ENCODE peak calls at places on chromosome 9, in eight cellular contexts. One of them, this sample, is unnamed.

GRCh38 chr9:76677481-76678055 is 86.7 kb upstream of the PCA3 start:
- DNase-seq in epithelial cell of esophagus: no peak
- DNase-seq in fibroblast of lung: peak; percentile 85
- DNase-seq in stimulated activated CD4-positive, alpha-beta T cell treated with anti-CD3 and anti-CD28 coated beads, Interleukin-4, amount 100 ng/mL, for 24 hours: no peak
- DNase-seq in neural crest cell: no peak
- DNase-seq in mesothelial cell of epicardium: no peak
- DNase-seq in AG09309: no peak
- DNase-seq in activated CD4-positive, alpha-beta T cell treated with anti-CD3 and anti-CD28 coated beads for 24 hours: no peak
- DNase-seq in this sample: no peak

GRCh38 chr9:1939926-1940368 is 75.2 kb upstream of the SMARCA2 start:
- DNase-seq in epithelial cell of esophagus: peak; percentile 55
- DNase-seq in fibroblast of lung: no peak
- DNase-seq in stimulated activated CD4-positive, alpha-beta T cell treated with anti-CD3 and anti-CD28 coated beads, Interleukin-4, amount 100 ng/mL, for 24 hours: peak; percentile 51
- DNase-seq in neural crest cell: no peak
- DNase-seq in mesothelial cell of epicardium: no peak
- DNase-seq in AG09309: no peak
- DNase-seq in activated CD4-positive, alpha-beta T cell treated with anti-CD3 and anti-CD28 coated beads for 24 hours: peak; percentile 14
- DNase-seq in this sample: peak; percentile 12

GRCh38 chr9:93671030-93671358 is 94.6 kb downstream of the PHF2 start:
- DNase-seq in epithelial cell of esophagus: no peak
- DNase-seq in fibroblast of lung: no peak
- DNase-seq in stimulated activated CD4-positive, alpha-beta T cell treated with anti-CD3 and anti-CD28 coated beads, Interleukin-4, amount 100 ng/mL, for 24 hours: no peak
- DNase-seq in neural crest cell: no peak
- DNase-seq in mesothelial cell of epicardium: no peak
- DNase-seq in AG09309: no peak
- DNase-seq in activated CD4-positive, alpha-beta T cell treated with anti-CD3 and anti-CD28 coated beads for 24 hours: no peak
- DNase-seq in this sample: no peak

GRCh38 chr9:80650964-80651555 is 1038.3 kb downstream of the TLE1 start:
- DNase-seq in epithelial cell of esophagus: peak; percentile 41
- DNase-seq in fibroblast of lung: peak; percentile 92
- DNase-seq in stimulated activated CD4-positive, alpha-beta T cell treated with anti-CD3 and anti-CD28 coated beads, Interleukin-4, amount 100 ng/mL, for 24 hours: no peak
- DNase-seq in neural crest cell: no peak
- DNase-seq in mesothelial cell of epicardium: no peak
- DNase-seq in AG09309: peak; percentile 21
- DNase-seq in activated CD4-positive, alpha-beta T cell treated with anti-CD3 and anti-CD28 coated beads for 24 hours: no peak
- DNase-seq in this sample: peak; percentile 17

GRCh38 chr9:76490249-76490990 is 31.4 kb downstream of the GCNT1 start:
- DNase-seq in epithelial cell of esophagus: peak; percentile 30
- DNase-seq in fibroblast of lung: no peak
- DNase-seq in stimulated activated CD4-positive, alpha-beta T cell treated with anti-CD3 and anti-CD28 coated beads, Interleukin-4, amount 100 ng/mL, for 24 hours: no peak
- DNase-seq in neural crest cell: no peak
- DNase-seq in mesothelial cell of epicardium: no peak
- DNase-seq in AG09309: no peak
- DNase-seq in activated CD4-positive, alpha-beta T cell treated with anti-CD3 and anti-CD28 coated beads for 24 hours: no peak
- DNase-seq in this sample: no peak

GRCh38 chr9:4366649-4367330 is 66.9 kb upstream of the GLIS3 start:
- DNase-seq in epithelial cell of esophagus: peak; percentile 68
- DNase-seq in fibroblast of lung: peak; percentile 54
- DNase-seq in stimulated activated CD4-positive, alpha-beta T cell treated with anti-CD3 and anti-CD28 coated beads, Interleukin-4, amount 100 ng/mL, for 24 hours: peak; percentile 30
- DNase-seq in neural crest cell: peak; percentile 41
- DNase-seq in mesothelial cell of epicardium: no peak
- DNase-seq in AG09309: no peak
- DNase-seq in activated CD4-positive, alpha-beta T cell treated with anti-CD3 and anti-CD28 coated beads for 24 hours: no peak
- DNase-seq in this sample: peak; percentile 57

GRCh38 chr9:129175825-129176633 is 2.0 kb downstream of the IER5L start:
- DNase-seq in epithelial cell of esophagus: peak; percentile 92
- DNase-seq in fibroblast of lung: peak; percentile 89
- DNase-seq in stimulated activated CD4-positive, alpha-beta T cell treated with anti-CD3 and anti-CD28 coated beads, Interleukin-4, amount 100 ng/mL, for 24 hours: peak; percentile 48
- DNase-seq in neural crest cell: peak; percentile 43
- DNase-seq in mesothelial cell of epicardium: peak; percentile 73
- DNase-seq in AG09309: peak; percentile 72
- DNase-seq in activated CD4-positive, alpha-beta T cell treated with anti-CD3 and anti-CD28 coated beads for 24 hours: no peak
- DNase-seq in this sample: peak; percentile 87

GRCh38 chr9:97985058-97985861 is 2.1 kb downstream of the ANP32B start:
- DNase-seq in epithelial cell of esophagus: peak; percentile 38
- DNase-seq in fibroblast of lung: no peak
- DNase-seq in stimulated activated CD4-positive, alpha-beta T cell treated with anti-CD3 and anti-CD28 coated beads, Interleukin-4, amount 100 ng/mL, for 24 hours: peak; percentile 56
- DNase-seq in neural crest cell: peak; percentile 9
- DNase-seq in mesothelial cell of epicardium: peak; percentile 49
- DNase-seq in AG09309: no peak
- DNase-seq in activated CD4-positive, alpha-beta T cell treated with anti-CD3 and anti-CD28 coated beads for 24 hours: peak; percentile 29
- DNase-seq in this sample: no peak

GRCh38 chr9:90457386-90458080 is 185.1 kb downstream of the DIRAS2 start:
- DNase-seq in epithelial cell of esophagus: no peak
- DNase-seq in fibroblast of lung: no peak
- DNase-seq in stimulated activated CD4-positive, alpha-beta T cell treated with anti-CD3 and anti-CD28 coated beads, Interleukin-4, amount 100 ng/mL, for 24 hours: no peak
- DNase-seq in neural crest cell: no peak
- DNase-seq in mesothelial cell of epicardium: no peak
- DNase-seq in AG09309: no peak
- DNase-seq in activated CD4-positive, alpha-beta T cell treated with anti-CD3 and anti-CD28 coated beads for 24 hours: no peak
- DNase-seq in this sample: no peak

GRCh38 chr9:136532799-136533774 is 12.8 kb downstream of the NOTCH1 start:
- DNase-seq in epithelial cell of esophagus: no peak
- DNase-seq in fibroblast of lung: no peak
- DNase-seq in stimulated activated CD4-positive, alpha-beta T cell treated with anti-CD3 and anti-CD28 coated beads, Interleukin-4, amount 100 ng/mL, for 24 hours: peak; percentile 77
- DNase-seq in neural crest cell: no peak
- DNase-seq in mesothelial cell of epicardium: no peak
- DNase-seq in AG09309: no peak
- DNase-seq in activated CD4-positive, alpha-beta T cell treated with anti-CD3 and anti-CD28 coated beads for 24 hours: peak; percentile 26
- DNase-seq in this sample: no peak

GRCh38 chr9:104895572-104895971 is 32.4 kb downstream of the ABCA1 start:
- DNase-seq in epithelial cell of esophagus: peak; percentile 51
- DNase-seq in fibroblast of lung: peak; percentile 94
- DNase-seq in stimulated activated CD4-positive, alpha-beta T cell treated with anti-CD3 and anti-CD28 coated beads, Interleukin-4, amount 100 ng/mL, for 24 hours: no peak
- DNase-seq in neural crest cell: no peak
- DNase-seq in mesothelial cell of epicardium: no peak
- DNase-seq in AG09309: peak; percentile 84
- DNase-seq in activated CD4-positive, alpha-beta T cell treated with anti-CD3 and anti-CD28 coated beads for 24 hours: no peak
- DNase-seq in this sample: peak; percentile 49

GRCh38 chr9:116944714-116945534 is 257.8 kb downstream of the TRIM32 start:
- DNase-seq in epithelial cell of esophagus: peak; percentile 79
- DNase-seq in fibroblast of lung: no peak
- DNase-seq in stimulated activated CD4-positive, alpha-beta T cell treated with anti-CD3 and anti-CD28 coated beads, Interleukin-4, amount 100 ng/mL, for 24 hours: no peak
- DNase-seq in neural crest cell: no peak
- DNase-seq in mesothelial cell of epicardium: no peak
- DNase-seq in AG09309: no peak
- DNase-seq in activated CD4-positive, alpha-beta T cell treated with anti-CD3 and anti-CD28 coated beads for 24 hours: no peak
- DNase-seq in this sample: no peak

GRCh38 chr9:128787583-128788156 is 617 bp downstream of the TBC1D13 start:
- DNase-seq in epithelial cell of esophagus: peak; percentile 26
- DNase-seq in fibroblast of lung: peak; percentile 14
- DNase-seq in stimulated activated CD4-positive, alpha-beta T cell treated with anti-CD3 and anti-CD28 coated beads, Interleukin-4, amount 100 ng/mL, for 24 hours: no peak
- DNase-seq in neural crest cell: no peak
- DNase-seq in mesothelial cell of epicardium: no peak
- DNase-seq in AG09309: no peak
- DNase-seq in activated CD4-positive, alpha-beta T cell treated with anti-CD3 and anti-CD28 coated beads for 24 hours: no peak
- DNase-seq in this sample: peak; percentile 45

GRCh38 chr9:123346026-123346425 is 10.0 kb upstream of the CRB2 start:
- DNase-seq in epithelial cell of esophagus: no peak
- DNase-seq in fibroblast of lung: no peak
- DNase-seq in stimulated activated CD4-positive, alpha-beta T cell treated with anti-CD3 and anti-CD28 coated beads, Interleukin-4, amount 100 ng/mL, for 24 hours: no peak
- DNase-seq in neural crest cell: no peak
- DNase-seq in mesothelial cell of epicardium: no peak
- DNase-seq in AG09309: no peak
- DNase-seq in activated CD4-positive, alpha-beta T cell treated with anti-CD3 and anti-CD28 coated beads for 24 hours: no peak
- DNase-seq in this sample: no peak

GRCh38 chr9:91857291-91857781 is 92.7 kb downstream of the ROR2 start:
- DNase-seq in epithelial cell of esophagus: no peak
- DNase-seq in fibroblast of lung: peak; percentile 25
- DNase-seq in stimulated activated CD4-positive, alpha-beta T cell treated with anti-CD3 and anti-CD28 coated beads, Interleukin-4, amount 100 ng/mL, for 24 hours: no peak
- DNase-seq in neural crest cell: peak; percentile 42
- DNase-seq in mesothelial cell of epicardium: peak; percentile 79
- DNase-seq in AG09309: no peak
- DNase-seq in activated CD4-positive, alpha-beta T cell treated with anti-CD3 and anti-CD28 coated beads for 24 hours: no peak
- DNase-seq in this sample: no peak

GRCh38 chr9:113399646-113400200 is 1.4 kb downstream of the ALAD start:
- DNase-seq in epithelial cell of esophagus: no peak
- DNase-seq in fibroblast of lung: no peak
- DNase-seq in stimulated activated CD4-positive, alpha-beta T cell treated with anti-CD3 and anti-CD28 coated beads, Interleukin-4, amount 100 ng/mL, for 24 hours: no peak
- DNase-seq in neural crest cell: no peak
- DNase-seq in mesothelial cell of epicardium: no peak
- DNase-seq in AG09309: no peak
- DNase-seq in activated CD4-positive, alpha-beta T cell treated with anti-CD3 and anti-CD28 coated beads for 24 hours: no peak
- DNase-seq in this sample: no peak

GRCh38 chr9:37769306-37769705 is 15.6 kb downstream of the EXOSC3 start:
- DNase-seq in epithelial cell of esophagus: no peak
- DNase-seq in fibroblast of lung: no peak
- DNase-seq in stimulated activated CD4-positive, alpha-beta T cell treated with anti-CD3 and anti-CD28 coated beads, Interleukin-4, amount 100 ng/mL, for 24 hours: no peak
- DNase-seq in neural crest cell: no peak
- DNase-seq in mesothelial cell of epicardium: no peak
- DNase-seq in AG09309: no peak
- DNase-seq in activated CD4-positive, alpha-beta T cell treated with anti-CD3 and anti-CD28 coated beads for 24 hours: no peak
- DNase-seq in this sample: no peak

GRCh38 chr9:89489548-89490527 is 8.1 kb downstream of the SEMA4D start:
- DNase-seq in epithelial cell of esophagus: no peak
- DNase-seq in fibroblast of lung: no peak
- DNase-seq in stimulated activated CD4-positive, alpha-beta T cell treated with anti-CD3 and anti-CD28 coated beads, Interleukin-4, amount 100 ng/mL, for 24 hours: no peak
- DNase-seq in neural crest cell: no peak
- DNase-seq in mesothelial cell of epicardium: no peak
- DNase-seq in AG09309: no peak
- DNase-seq in activated CD4-positive, alpha-beta T cell treated with anti-CD3 and anti-CD28 coated beads for 24 hours: no peak
- DNase-seq in this sample: no peak